ENCODE peak calls at places on chromosomes 13 and 19, in five cellular contexts. One of them, this sample, is unnamed.

GRCh38 chr13:26198116-26198515 is 24.0 kb downstream of the RNF6 start:
- DNase-seq in HCT116: no peak
- DNase-seq in foreskin keratinocyte: no peak
- DNase-seq in activated CD8-positive, alpha-beta T cell treated with anti-CD3 and anti-CD28 coated beads for 36 hours: no peak
- DNase-seq in B cell: no peak
- DNase-seq in this sample: no peak

GRCh38 chr13:38821753-38822551 is 135.1 kb downstream of the FREM2 start:
- DNase-seq in HCT116: no peak
- DNase-seq in foreskin keratinocyte: peak
- DNase-seq in activated CD8-positive, alpha-beta T cell treated with anti-CD3 and anti-CD28 coated beads for 36 hours: no peak
- DNase-seq in B cell: no peak
- DNase-seq in this sample: no peak

GRCh38 chr13:101449971-101450748 is 2.3 kb upstream of the ITGBL1 start:
- DNase-seq in HCT116: peak
- DNase-seq in foreskin keratinocyte: peak
- DNase-seq in activated CD8-positive, alpha-beta T cell treated with anti-CD3 and anti-CD28 coated beads for 36 hours: no peak
- DNase-seq in B cell: no peak
- DNase-seq in this sample: no peak

GRCh38 chr19:40348125-40348913 is at the start of the genes C19orf47 and PLD3:
- DNase-seq in HCT116: peak
- DNase-seq in foreskin keratinocyte: peak
- DNase-seq in activated CD8-positive, alpha-beta T cell treated with anti-CD3 and anti-CD28 coated beads for 36 hours: peak
- DNase-seq in B cell: peak
- DNase-seq in this sample: peak

GRCh38 chr13:99356216-99357089 is 49.3 kb upstream of the GPR183 start:
- DNase-seq in HCT116: no peak
- DNase-seq in foreskin keratinocyte: no peak
- DNase-seq in activated CD8-positive, alpha-beta T cell treated with anti-CD3 and anti-CD28 coated beads for 36 hours: peak
- DNase-seq in B cell: peak
- DNase-seq in this sample: peak

GRCh38 chr13:50720856-50721663 is 122.4 kb downstream of the DLEU7 start:
- DNase-seq in HCT116: no peak
- DNase-seq in foreskin keratinocyte: no peak
- DNase-seq in activated CD8-positive, alpha-beta T cell treated with anti-CD3 and anti-CD28 coated beads for 36 hours: no peak
- DNase-seq in B cell: no peak
- DNase-seq in this sample: no peak

GRCh38 chr13:76522083-76522755 is 364.0 kb downstream of the KCTD12 start:
- DNase-seq in HCT116: no peak
- DNase-seq in foreskin keratinocyte: peak
- DNase-seq in activated CD8-positive, alpha-beta T cell treated with anti-CD3 and anti-CD28 coated beads for 36 hours: no peak
- DNase-seq in B cell: no peak
- DNase-seq in this sample: no peak

GRCh38 chr19:6611441-6611852 is 20.5 kb upstream of the CD70 start:
- DNase-seq in HCT116: no peak
- DNase-seq in foreskin keratinocyte: no peak
- DNase-seq in activated CD8-positive, alpha-beta T cell treated with anti-CD3 and anti-CD28 coated beads for 36 hours: no peak
- DNase-seq in B cell: no peak
- DNase-seq in this sample: no peak

GRCh38 chr19:13396256-13397080 is 109.8 kb downstream of the CACNA1A start:
- DNase-seq in HCT116: peak
- DNase-seq in foreskin keratinocyte: no peak
- DNase-seq in activated CD8-positive, alpha-beta T cell treated with anti-CD3 and anti-CD28 coated beads for 36 hours: peak
- DNase-seq in B cell: peak
- DNase-seq in this sample: no peak

GRCh38 chr19:42343344-42344110 is 18.1 kb downstream of the MEGF8 start:
- DNase-seq in HCT116: no peak
- DNase-seq in foreskin keratinocyte: no peak
- DNase-seq in activated CD8-positive, alpha-beta T cell treated with anti-CD3 and anti-CD28 coated beads for 36 hours: peak
- DNase-seq in B cell: no peak
- DNase-seq in this sample: no peak

GRCh38 chr13:44855860-44856259 is 133.4 kb downstream of the NUFIP1 start:
- DNase-seq in HCT116: no peak
- DNase-seq in foreskin keratinocyte: no peak
- DNase-seq in activated CD8-positive, alpha-beta T cell treated with anti-CD3 and anti-CD28 coated beads for 36 hours: no peak
- DNase-seq in B cell: no peak
- DNase-seq in this sample: no peak

GRCh38 chr13:30791354-30791921 is 56.1 kb downstream of the ALOX5AP start:
- DNase-seq in HCT116: no peak
- DNase-seq in foreskin keratinocyte: no peak
- DNase-seq in activated CD8-positive, alpha-beta T cell treated with anti-CD3 and anti-CD28 coated beads for 36 hours: no peak
- DNase-seq in B cell: no peak
- DNase-seq in this sample: no peak

DNA sequence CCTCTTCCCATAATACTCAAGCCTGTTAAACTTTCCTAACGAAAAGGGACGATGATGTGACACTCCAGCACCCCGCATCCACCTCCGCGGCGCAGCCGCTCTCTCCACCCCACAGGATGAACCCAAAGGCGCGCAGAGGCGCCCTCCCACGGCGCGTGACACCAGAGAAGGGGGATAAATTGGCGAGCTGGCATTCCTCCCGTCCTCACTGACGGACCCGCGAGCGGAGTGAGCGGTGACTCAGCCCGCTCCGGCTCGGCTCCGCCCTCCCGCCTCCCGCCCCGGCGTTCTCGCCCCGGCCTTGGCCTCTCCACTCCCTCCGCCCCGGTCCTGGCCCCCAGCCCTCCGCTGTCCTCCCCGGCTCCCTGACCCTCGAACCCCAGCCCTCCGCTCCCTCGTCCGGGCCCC is 590 bp downstream of the TUBGCP3 start:
- DNase-seq in HCT116: peak
- DNase-seq in foreskin keratinocyte: peak
- DNase-seq in activated CD8-positive, alpha-beta T cell treated with anti-CD3 and anti-CD28 coated beads for 36 hours: peak
- DNase-seq in B cell: peak
- DNase-seq in this sample: peak
- TF ChIP-seq CTCF in HCT116: no peak
- TF ChIP-seq CTCF in foreskin keratinocyte: peak
- TF ChIP-seq CTCF in activated CD8-positive, alpha-beta T cell treated with anti-CD3 and anti-CD28 coated beads for 36 hours: no peak
- TF ChIP-seq CTCF in B cell: no peak
- TF ChIP-seq CTCF in this sample: peak

DNA sequence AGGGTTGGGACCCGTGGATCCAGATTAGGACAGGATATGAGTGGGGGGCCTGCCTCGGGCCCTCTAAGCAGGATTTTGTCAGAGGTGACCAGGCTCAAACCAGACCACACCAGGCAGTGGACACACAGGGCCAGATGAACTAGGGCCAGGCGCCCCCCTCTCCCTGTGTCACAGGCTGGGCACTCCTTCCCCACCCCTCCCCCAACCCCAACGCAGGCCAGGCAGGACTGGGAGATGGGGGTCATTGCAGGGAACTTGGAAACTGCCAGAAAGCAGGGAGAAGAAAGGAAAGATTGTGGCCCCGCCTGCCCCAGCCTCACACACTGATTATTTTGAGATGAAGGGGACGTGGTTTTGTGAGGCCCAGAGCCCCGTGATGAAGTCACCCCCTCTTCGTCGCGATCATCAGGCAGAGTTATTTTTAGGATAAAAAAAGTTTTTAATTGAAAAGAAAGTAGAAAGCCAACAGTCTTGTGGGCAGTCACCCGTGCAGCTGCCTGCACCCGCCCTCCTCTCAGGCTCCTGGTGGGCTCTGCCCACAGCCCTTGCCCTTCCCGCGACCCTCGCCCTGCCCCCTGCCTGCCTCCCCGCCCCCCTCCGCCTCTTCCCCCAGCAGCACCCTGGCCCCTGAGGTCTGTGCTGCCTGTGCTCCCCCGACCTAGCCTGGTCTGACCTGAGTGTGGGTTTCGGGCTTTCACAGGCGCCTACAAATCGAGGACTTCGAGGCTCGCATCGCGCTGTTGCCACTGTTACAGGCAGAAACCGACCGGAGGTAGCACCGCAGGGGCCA is 1.9 kb upstream of the YJEFN3 start:
- DNase-seq in HCT116: no peak
- DNase-seq in foreskin keratinocyte: no peak
- DNase-seq in activated CD8-positive, alpha-beta T cell treated with anti-CD3 and anti-CD28 coated beads for 36 hours: peak
- DNase-seq in B cell: no peak
- DNase-seq in this sample: peak
- TF ChIP-seq CTCF in HCT116: no peak
- TF ChIP-seq CTCF in foreskin keratinocyte: no peak
- TF ChIP-seq CTCF in activated CD8-positive, alpha-beta T cell treated with anti-CD3 and anti-CD28 coated beads for 36 hours: no peak
- TF ChIP-seq CTCF in B cell: no peak
- TF ChIP-seq CTCF in this sample: no peak

GRCh38 chr13:33445476-33445875 is 159.9 kb upstream of the STARD13 start:
- DNase-seq in HCT116: no peak
- DNase-seq in foreskin keratinocyte: no peak
- DNase-seq in activated CD8-positive, alpha-beta T cell treated with anti-CD3 and anti-CD28 coated beads for 36 hours: no peak
- DNase-seq in B cell: no peak
- DNase-seq in this sample: no peak

GRCh38 chr13:33435207-33435606 is 149.7 kb upstream of the STARD13 start:
- DNase-seq in HCT116: no peak
- DNase-seq in foreskin keratinocyte: no peak
- DNase-seq in activated CD8-positive, alpha-beta T cell treated with anti-CD3 and anti-CD28 coated beads for 36 hours: no peak
- DNase-seq in B cell: no peak
- DNase-seq in this sample: no peak

GRCh38 chr13:33445024-33445423 is 159.5 kb upstream of the STARD13 start:
- DNase-seq in HCT116: no peak
- DNase-seq in foreskin keratinocyte: no peak
- DNase-seq in activated CD8-positive, alpha-beta T cell treated with anti-CD3 and anti-CD28 coated beads for 36 hours: no peak
- DNase-seq in B cell: no peak
- DNase-seq in this sample: no peak

GRCh38 chr13:33446821-33447481 is 161.4 kb upstream of the STARD13 start:
- DNase-seq in HCT116: no peak
- DNase-seq in foreskin keratinocyte: peak
- DNase-seq in activated CD8-positive, alpha-beta T cell treated with anti-CD3 and anti-CD28 coated beads for 36 hours: no peak
- DNase-seq in B cell: no peak
- DNase-seq in this sample: no peak

GRCh38 chr13:33441015-33441414 is 155.5 kb upstream of the STARD13 start:
- DNase-seq in HCT116: peak
- DNase-seq in foreskin keratinocyte: peak
- DNase-seq in activated CD8-positive, alpha-beta T cell treated with anti-CD3 and anti-CD28 coated beads for 36 hours: no peak
- DNase-seq in B cell: no peak
- DNase-seq in this sample: no peak
- TF ChIP-seq CTCF in HCT116: peak
- TF ChIP-seq CTCF in foreskin keratinocyte: peak
- TF ChIP-seq CTCF in activated CD8-positive, alpha-beta T cell treated with anti-CD3 and anti-CD28 coated beads for 36 hours: no peak
- TF ChIP-seq CTCF in B cell: no peak
- TF ChIP-seq CTCF in this sample: no peak

GRCh38 chr19:1223018-1223855 is 14.6 kb downstream of the CBARP start:
- DNase-seq in HCT116: no peak
- DNase-seq in foreskin keratinocyte: no peak
- DNase-seq in activated CD8-positive, alpha-beta T cell treated with anti-CD3 and anti-CD28 coated beads for 36 hours: peak
- DNase-seq in B cell: peak
- DNase-seq in this sample: peak

GRCh38 chr19:1221141-1221903 is 15.7 kb downstream of the STK11 start:
- DNase-seq in HCT116: no peak
- DNase-seq in foreskin keratinocyte: no peak
- DNase-seq in activated CD8-positive, alpha-beta T cell treated with anti-CD3 and anti-CD28 coated beads for 36 hours: no peak
- DNase-seq in B cell: no peak
- DNase-seq in this sample: no peak

GRCh38 chr19:1221904-1222255 is 15.9 kb downstream of the CBARP start:
- DNase-seq in HCT116: no peak
- DNase-seq in foreskin keratinocyte: no peak
- DNase-seq in activated CD8-positive, alpha-beta T cell treated with anti-CD3 and anti-CD28 coated beads for 36 hours: no peak
- DNase-seq in B cell: no peak
- DNase-seq in this sample: no peak

GRCh38 chr19:1224047-1224825 is 13.6 kb downstream of the CBARP start:
- DNase-seq in HCT116: no peak
- DNase-seq in foreskin keratinocyte: no peak
- DNase-seq in activated CD8-positive, alpha-beta T cell treated with anti-CD3 and anti-CD28 coated beads for 36 hours: no peak
- DNase-seq in B cell: no peak
- DNase-seq in this sample: no peak

DNA sequence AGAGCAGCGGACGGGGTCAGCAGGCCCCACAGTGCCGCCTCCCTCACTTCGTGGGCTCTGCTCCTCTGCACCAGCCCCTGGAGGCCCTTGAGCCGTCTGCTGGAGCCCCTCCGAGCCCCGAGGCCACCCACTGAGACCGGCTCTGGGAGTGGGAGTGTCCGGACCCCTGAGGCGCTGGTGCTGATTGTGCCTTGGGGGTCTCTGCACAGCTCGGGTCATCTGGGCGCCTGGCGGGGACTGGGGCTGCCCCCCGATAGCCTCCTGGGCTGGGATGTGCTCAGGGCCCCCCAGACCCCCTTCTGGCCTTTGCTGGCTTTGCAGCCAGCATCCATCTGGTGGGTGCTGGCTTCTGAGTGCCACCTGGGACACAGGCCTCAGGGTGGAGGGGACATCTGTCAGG is 15.4 kb downstream of the CBARP start:
- DNase-seq in HCT116: no peak
- DNase-seq in foreskin keratinocyte: no peak
- DNase-seq in activated CD8-positive, alpha-beta T cell treated with anti-CD3 and anti-CD28 coated beads for 36 hours: no peak
- DNase-seq in B cell: no peak
- DNase-seq in this sample: no peak
- TF ChIP-seq CTCF in HCT116: peak
- TF ChIP-seq CTCF in foreskin keratinocyte: peak
- TF ChIP-seq CTCF in activated CD8-positive, alpha-beta T cell treated with anti-CD3 and anti-CD28 coated beads for 36 hours: no peak
- TF ChIP-seq CTCF in B cell: no peak
- TF ChIP-seq CTCF in this sample: no peak

GRCh38 chr13:113456116-113456702 is 2.9 kb upstream of the ADPRHL1 start:
- DNase-seq in HCT116: no peak
- DNase-seq in foreskin keratinocyte: no peak
- DNase-seq in activated CD8-positive, alpha-beta T cell treated with anti-CD3 and anti-CD28 coated beads for 36 hours: no peak
- DNase-seq in B cell: no peak
- DNase-seq in this sample: no peak

GRCh38 chr13:113457510-113457909 is 4.2 kb upstream of the ADPRHL1 start:
- DNase-seq in HCT116: no peak
- DNase-seq in foreskin keratinocyte: no peak
- DNase-seq in activated CD8-positive, alpha-beta T cell treated with anti-CD3 and anti-CD28 coated beads for 36 hours: no peak
- DNase-seq in B cell: no peak
- DNase-seq in this sample: no peak

GRCh38 chr13:113460599-113460998 is 7.3 kb upstream of the ADPRHL1 start:
- DNase-seq in HCT116: no peak
- DNase-seq in foreskin keratinocyte: no peak
- DNase-seq in activated CD8-positive, alpha-beta T cell treated with anti-CD3 and anti-CD28 coated beads for 36 hours: no peak
- DNase-seq in B cell: no peak
- DNase-seq in this sample: no peak

GRCh38 chr13:113460064-113460555 is 6.8 kb upstream of the ADPRHL1 start:
- DNase-seq in HCT116: no peak
- DNase-seq in foreskin keratinocyte: no peak
- DNase-seq in activated CD8-positive, alpha-beta T cell treated with anti-CD3 and anti-CD28 coated beads for 36 hours: no peak
- DNase-seq in B cell: no peak
- DNase-seq in this sample: no peak

DNA sequence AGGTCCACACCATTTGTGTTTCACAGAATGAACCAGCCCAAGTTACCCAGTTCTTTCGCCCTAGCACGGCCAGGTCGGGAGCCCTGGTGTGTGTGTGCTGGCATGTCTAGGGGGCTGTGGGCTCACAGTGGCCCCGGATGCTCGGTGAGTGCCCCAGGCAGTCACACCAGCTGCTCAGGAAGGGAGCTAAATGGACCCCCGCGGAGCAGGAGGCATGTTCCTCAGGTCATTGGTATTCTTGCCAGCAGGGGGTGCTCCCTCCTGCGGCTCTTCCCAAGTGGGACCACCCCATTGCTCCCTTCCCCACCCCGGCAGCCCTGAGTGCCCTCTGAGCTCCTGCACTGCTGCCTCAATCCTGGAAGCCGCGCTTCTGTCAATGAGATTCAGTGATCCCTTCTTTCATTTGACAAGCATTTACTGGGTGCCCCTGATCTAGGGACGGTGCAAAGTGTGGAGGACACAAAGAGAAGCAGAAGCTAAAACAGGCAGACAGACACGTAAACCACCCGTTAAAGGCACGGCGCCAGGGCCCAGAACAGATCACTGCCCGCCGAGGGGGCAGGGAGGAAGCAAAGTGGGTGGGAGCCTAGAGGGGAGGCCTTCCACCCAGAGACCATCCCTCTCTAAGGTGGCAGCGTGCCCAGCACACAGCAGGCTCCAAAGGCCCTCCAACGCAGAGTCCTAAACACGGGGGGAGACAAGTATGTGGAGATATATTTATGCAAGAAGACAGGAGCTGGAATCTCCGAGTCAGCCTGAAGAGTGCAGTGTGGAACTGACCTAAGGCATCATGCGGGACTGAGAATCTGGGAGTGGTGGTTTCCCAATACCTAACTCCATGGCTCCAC is 5.2 kb upstream of the ADPRHL1 start:
- DNase-seq in HCT116: no peak
- DNase-seq in foreskin keratinocyte: no peak
- DNase-seq in activated CD8-positive, alpha-beta T cell treated with anti-CD3 and anti-CD28 coated beads for 36 hours: peak
- DNase-seq in B cell: no peak
- DNase-seq in this sample: no peak
- TF ChIP-seq CTCF in HCT116: peak
- TF ChIP-seq CTCF in foreskin keratinocyte: peak
- TF ChIP-seq CTCF in activated CD8-positive, alpha-beta T cell treated with anti-CD3 and anti-CD28 coated beads for 36 hours: peak
- TF ChIP-seq CTCF in B cell: no peak
- TF ChIP-seq CTCF in this sample: peak

This sample was measured in GM20000.